ENCODE peak calls at places on chromosomes 7 and 10, in six cellular contexts. P is tibial nerve, R is A549, X is ovary, V is gastrocnemius medialis, Z is adrenal gland. S is an unnamed sample.

GRCh38 chr7:44184221-44184873 is 4.9 kb downstream of the GCK start:
- DNase-seq in X (no peak), P (no peak), V (no peak), Z (peak; percentile 77), R (peak; percentile 92), S (no peak)

GRCh38 chr7:38664972-38665371 is 33.8 kb upstream of the AMPH start:
- DNase-seq in X (no peak), V (no peak), R (no peak), Z (no peak), P (no peak), S (no peak)

GRCh38 chr7:130134106-130134636 is 63.8 kb downstream of the KLHDC10 start:
- DNase-seq in P (no peak), Z (no peak), X (no peak), R (no peak), V (no peak), S (no peak)

GRCh38 chr7:89002942-89003618 is 207.5 kb upstream of the TEX47 start:
- DNase-seq in Z (no peak), P (no peak), X (no peak), V (no peak), R (no peak), S (no peak)

GRCh38 chr10:101012525-101013364 is 13.1 kb downstream of the LZTS2 start:
- DNase-seq in R (peak; percentile 97), Z (peak; percentile 93), X (peak; percentile 89), P (peak; percentile 81), V (peak; percentile 60), S (peak; percentile 94)

GRCh38 chr10:33566001-33566400 is 231.5 kb upstream of the NRP1 start:
- DNase-seq in X (no peak), R (no peak), V (no peak), Z (no peak), P (no peak), S (no peak)

GRCh38 chr10:103917326-103918052 is 495 bp downstream of the STN1 start:
- DNase-seq in R (peak; percentile 42), X (no peak), Z (peak; percentile 61), P (peak; percentile 24), V (peak; percentile 38), S (peak; percentile 54)

GRCh38 chr10:62724465-62724864 is 80.1 kb upstream of the ADO start:
- DNase-seq in P (no peak), X (no peak), R (no peak), V (no peak), Z (no peak), S (peak; percentile 58)

GRCh38 chr10:62005687-62006086 is 104.2 kb downstream of the ARID5B start:
- DNase-seq in X (no peak), P (no peak), V (no peak), R (no peak), Z (peak; percentile 66), S (no peak)

GRCh38 chr7:90736968-90737939 is 141.1 kb downstream of the CDK14 start:
- DNase-seq in P (no peak), R (no peak), X (no peak), Z (no peak), V (no peak), S (no peak)

GRCh38 chr10:33286186-33286934 is 48.1 kb downstream of the NRP1 start:
- DNase-seq in R (no peak), V (no peak), X (no peak), P (no peak), Z (no peak), S (no peak)

GRCh38 chr7:139340808-139341057 is 404 bp upstream of the FMC1 start:
- DNase-seq in P (peak; percentile 58), V (no peak), R (no peak), X (no peak), Z (no peak), S (no peak)

GRCh38 chr10:124565565-124566221 is 104.1 kb downstream of the LHPP start:
- DNase-seq in R (peak; percentile 44), Z (no peak), X (peak; percentile 31), P (no peak), V (peak; percentile 84), S (peak; percentile 60)

GRCh38 chr7:5218564-5219360 is 28.7 kb downstream of the WIPI2 start:
- DNase-seq in Z (peak; percentile 11), P (peak; percentile 12), V (no peak), X (no peak), R (no peak), S (no peak)

GRCh38 chr7:34158311-34158710 is 253.0 kb downstream of the BMPER start:
- DNase-seq in Z (no peak), X (no peak), P (peak; percentile 30), V (peak; percentile 86), R (no peak), S (peak; percentile 31)

GRCh38 chr10:47253030-47253637 is 46.9 kb upstream of the GDF10 start:
- DNase-seq in R (no peak), P (no peak), X (no peak), Z (no peak), V (no peak), S (no peak)

GRCh38 chr7:141685285-141686035 is 16.5 kb downstream of the DENND11 start:
- DNase-seq in R (no peak), X (no peak), P (no peak), V (peak; percentile 39), Z (no peak), S (no peak)

GRCh38 chr7:28804990-28805389 is 153.1 kb downstream of the TRIL start:
- DNase-seq in R (peak; percentile 10), P (no peak), Z (no peak), X (no peak), V (no peak), S (peak; percentile 44)

GRCh38 chr10:11864727-11865126 is 41.6 kb downstream of the PROSER2 start:
- DNase-seq in Z (no peak), P (no peak), R (no peak), X (no peak), V (no peak), S (no peak)

GRCh38 chr7:80318081-80318480 is 183.4 kb downstream of the GNAI1 start:
- DNase-seq in V (no peak), X (no peak), Z (no peak), R (no peak), P (no peak), S (no peak)

GRCh38 chr7:149773446-149774236 is at the start of gene ZNF467:
- DNase-seq in P (peak; percentile 39), V (no peak), X (peak; percentile 85), Z (peak; percentile 74), R (no peak), S (peak; percentile 81)

GRCh38 chr10:103666109-103666508 is 172.6 kb downstream of the NEURL1 start:
- DNase-seq in P (no peak), R (peak; percentile 79), V (no peak), Z (no peak), X (no peak), S (no peak)

GRCh38 chr7:100516135-100516812 is 22.7 kb upstream of the AGFG2 start:
- DNase-seq in Z (peak; percentile 17), V (peak; percentile 20), R (no peak), P (peak; percentile 60), X (peak; percentile 59), S (peak; percentile 46)

GRCh38 chr7:44967571-44968446 is 11.0 kb downstream of the MYO1G start:
- DNase-seq in X (peak; percentile 33), P (no peak), Z (no peak), V (no peak), R (peak; percentile 26), S (no peak)

GRCh38 chr7:117949232-117949631 is 76.0 kb upstream of the CTTNBP2 start:
- DNase-seq in X (no peak), Z (no peak), R (peak; percentile 6), V (no peak), P (no peak), S (no peak)

GRCh38 chr7:2725178-2726105 is 37.4 kb downstream of the AMZ1 start:
- DNase-seq in P (no peak), X (peak; percentile 30), V (no peak), R (no peak), Z (peak; percentile 4), S (peak; percentile 22)

GRCh38 chr10:23442936-23443335 is 4.1 kb downstream of the OTUD1 start:
- DNase-seq in X (no peak), R (no peak), Z (no peak), P (no peak), V (no peak), S (no peak)

GRCh38 chr7:37297546-37297945 is 151.1 kb downstream of the ELMO1 start:
- DNase-seq in X (no peak), P (no peak), Z (no peak), R (no peak), V (no peak), S (no peak)

GRCh38 chr10:52226448-52226847 is 87.6 kb upstream of the DKK1 start:
- DNase-seq in X (no peak), Z (no peak), R (no peak), P (no peak), V (no peak), S (no peak)

GRCh38 chr7:158595068-158595467 is 7.4 kb upstream of the PTPRN2 start:
- DNase-seq in P (no peak), X (no peak), R (no peak), V (no peak), Z (no peak), S (no peak)

GRCh38 chr10:35040761-35041501 is 49.2 kb downstream of the CUL2 start:
- DNase-seq in X (no peak), R (no peak), P (no peak), Z (no peak), V (no peak), S (no peak)

GRCh38 chr7:131285558-131285957 is 42.1 kb upstream of the MKLN1 start:
- DNase-seq in Z (no peak), R (no peak), X (peak; percentile 55), V (peak; percentile 34), P (no peak), S (peak; percentile 26)

GRCh38 chr7:131281649-131282048 is 46.0 kb upstream of the MKLN1 start:
- DNase-seq in Z (no peak), P (no peak), V (no peak), R (no peak), X (no peak), S (no peak)

GRCh38 chr7:131289051-131289450 is 38.6 kb upstream of the MKLN1 start:
- DNase-seq in X (no peak), Z (no peak), P (no peak), V (no peak), R (no peak), S (no peak)

GRCh38 chr7:131288446-131288845 is 39.2 kb upstream of the MKLN1 start:
- DNase-seq in X (no peak), P (no peak), R (no peak), V (no peak), Z (peak; percentile 47), S (peak; percentile 57)

GRCh38 chr7:131284702-131285419 is 42.8 kb upstream of the MKLN1 start:
- DNase-seq in Z (no peak), X (peak; percentile 64), R (no peak), P (peak; percentile 51), V (peak; percentile 90), S (peak; percentile 45)
- TF ChIP-seq POLR2A in Z (no peak), X (no peak), R (no peak), P (no peak), V (no peak), S (no peak)

GRCh38 chr10:82622478-82622877 is 747.5 kb downstream of the NRG3 start:
- DNase-seq in X (no peak), R (no peak), P (no peak), V (no peak), Z (no peak), S (no peak)
- H3K27ac ChIP-seq in X (no peak overlapping the region), R (no peak overlapping the region), P (no peak overlapping the region), V (no peak overlapping the region), Z (no peak overlapping the region), S (no peak overlapping the region)

GRCh38 chr10:58971211-58971610 is 205.2 kb upstream of the PHYHIPL start:
- DNase-seq in P (no peak), V (no peak), X (no peak), Z (no peak), R (no peak), S (no peak)
- TF ChIP-seq POLR2A in P (no peak), V (no peak), X (no peak), Z (no peak), R (no peak), S (no peak)

GRCh38 chr10:110023785-110024184 is 16.0 kb downstream of the ADD3 start:
- DNase-seq in X (no peak), R (no peak), P (no peak), Z (no peak), V (no peak), S (no peak)
- H3K27ac ChIP-seq in X (no peak overlapping the region), R (no peak overlapping the region), P (peak overlapping the region; percentile 51), Z (no peak overlapping the region), V (no peak overlapping the region), S (no peak overlapping the region)

S was measured in heart left ventricle.